ENCODE peak calls at places on chromosomes 7 and 10, in eight cellular contexts. One of them, this sample, is unnamed.

GRCh38 chr10:17586741-17587720 is 30.1 kb downstream of the HACD1 start:
- DNase-seq in thyroid gland: no peak
- DNase-seq in breast epithelium: no peak
- DNase-seq in cardiac muscle cell: peak; percentile 4
- DNase-seq in gastrocnemius medialis: no peak
- DNase-seq in H9: no peak
- DNase-seq in fibroblast of pulmonary artery: peak; percentile 39
- DNase-seq in transverse colon: no peak
- DNase-seq in this sample: no peak

GRCh38 chr10:71974489-71975011 is 10.4 kb downstream of the CHST3 start:
- DNase-seq in H9: no peak
- DNase-seq in cardiac muscle cell: no peak
- DNase-seq in thyroid gland: no peak
- DNase-seq in transverse colon: no peak
- DNase-seq in fibroblast of pulmonary artery: no peak
- DNase-seq in gastrocnemius medialis: peak; percentile 86
- DNase-seq in breast epithelium: no peak
- DNase-seq in this sample: no peak

GRCh38 chr7:69683002-69683401 is 84.7 kb downstream of the AUTS2 start:
- DNase-seq in thyroid gland: no peak
- DNase-seq in fibroblast of pulmonary artery: no peak
- DNase-seq in transverse colon: no peak
- DNase-seq in breast epithelium: no peak
- DNase-seq in H9: peak; percentile 46
- DNase-seq in cardiac muscle cell: no peak
- DNase-seq in gastrocnemius medialis: no peak
- DNase-seq in this sample: no peak

GRCh38 chr10:91545817-91546216 is 87.1 kb downstream of the PPP1R3C start:
- DNase-seq in transverse colon: no peak
- DNase-seq in H9: no peak
- DNase-seq in fibroblast of pulmonary artery: no peak
- DNase-seq in cardiac muscle cell: no peak
- DNase-seq in breast epithelium: no peak
- DNase-seq in thyroid gland: no peak
- DNase-seq in gastrocnemius medialis: no peak
- DNase-seq in this sample: no peak

GRCh38 chr10:77223532-77224460 is 413.8 kb downstream of the KCNMA1 start:
- DNase-seq in H9: no peak
- DNase-seq in breast epithelium: no peak
- DNase-seq in cardiac muscle cell: no peak
- DNase-seq in thyroid gland: peak; percentile 80
- DNase-seq in transverse colon: no peak
- DNase-seq in fibroblast of pulmonary artery: no peak
- DNase-seq in gastrocnemius medialis: peak; percentile 84
- DNase-seq in this sample: no peak

GRCh38 chr7:43195256-43195655 is 82.8 kb downstream of the HECW1 start:
- DNase-seq in gastrocnemius medialis: no peak
- DNase-seq in fibroblast of pulmonary artery: no peak
- DNase-seq in thyroid gland: no peak
- DNase-seq in cardiac muscle cell: no peak
- DNase-seq in breast epithelium: no peak
- DNase-seq in transverse colon: no peak
- DNase-seq in H9: no peak
- DNase-seq in this sample: no peak

GRCh38 chr10:123535386-123535785 is 130.8 kb upstream of the GPR26 start:
- DNase-seq in thyroid gland: no peak
- DNase-seq in cardiac muscle cell: no peak
- DNase-seq in transverse colon: no peak
- DNase-seq in H9: no peak
- DNase-seq in breast epithelium: no peak
- DNase-seq in gastrocnemius medialis: no peak
- DNase-seq in fibroblast of pulmonary artery: no peak
- DNase-seq in this sample: no peak

GRCh38 chr10:101889256-101890210 is 45.9 kb upstream of the KCNIP2 start:
- DNase-seq in cardiac muscle cell: peak; percentile 88
- DNase-seq in fibroblast of pulmonary artery: peak; percentile 87
- DNase-seq in breast epithelium: peak; percentile 57
- DNase-seq in gastrocnemius medialis: peak; percentile 68
- DNase-seq in H9: peak; percentile 80
- DNase-seq in thyroid gland: peak; percentile 68
- DNase-seq in transverse colon: peak; percentile 73
- DNase-seq in this sample: peak; percentile 82

GRCh38 chr7:99102809-99103690 is 40.9 kb downstream of the SMURF1 start:
- DNase-seq in fibroblast of pulmonary artery: peak; percentile 54
- DNase-seq in transverse colon: no peak
- DNase-seq in gastrocnemius medialis: no peak
- DNase-seq in cardiac muscle cell: no peak
- DNase-seq in H9: no peak
- DNase-seq in breast epithelium: no peak
- DNase-seq in thyroid gland: no peak
- DNase-seq in this sample: no peak

GRCh38 chr7:116173051-116174028 is 37.0 kb upstream of the TES start:
- DNase-seq in H9: no peak
- DNase-seq in fibroblast of pulmonary artery: peak; percentile 83
- DNase-seq in thyroid gland: no peak
- DNase-seq in cardiac muscle cell: peak; percentile 44
- DNase-seq in gastrocnemius medialis: no peak
- DNase-seq in breast epithelium: no peak
- DNase-seq in transverse colon: no peak
- DNase-seq in this sample: no peak

GRCh38 chr7:85714182-85714581 is 527.3 kb upstream of the SEMA3D start:
- DNase-seq in transverse colon: no peak
- DNase-seq in gastrocnemius medialis: no peak
- DNase-seq in thyroid gland: no peak
- DNase-seq in breast epithelium: no peak
- DNase-seq in cardiac muscle cell: no peak
- DNase-seq in fibroblast of pulmonary artery: no peak
- DNase-seq in H9: no peak
- DNase-seq in this sample: no peak

GRCh38 chr7:106895246-106895864 is 30.3 kb downstream of the PIK3CG start:
- DNase-seq in H9: no peak
- DNase-seq in cardiac muscle cell: no peak
- DNase-seq in breast epithelium: no peak
- DNase-seq in transverse colon: peak; percentile 35
- DNase-seq in fibroblast of pulmonary artery: no peak
- DNase-seq in gastrocnemius medialis: no peak
- DNase-seq in thyroid gland: no peak
- DNase-seq in this sample: peak; percentile 47

GRCh38 chr7:212754-213153 is 20.4 kb downstream of the FAM20C start:
- DNase-seq in thyroid gland: no peak
- DNase-seq in H9: no peak
- DNase-seq in fibroblast of pulmonary artery: no peak
- DNase-seq in gastrocnemius medialis: no peak
- DNase-seq in cardiac muscle cell: no peak
- DNase-seq in transverse colon: no peak
- DNase-seq in breast epithelium: no peak
- DNase-seq in this sample: no peak

GRCh38 chr7:139731802-139732470 is 45.9 kb downstream of the HIPK2 start:
- DNase-seq in fibroblast of pulmonary artery: peak; percentile 98
- DNase-seq in transverse colon: peak; percentile 89
- DNase-seq in gastrocnemius medialis: peak; percentile 96
- DNase-seq in cardiac muscle cell: no peak
- DNase-seq in breast epithelium: peak; percentile 91
- DNase-seq in H9: no peak
- DNase-seq in thyroid gland: peak; percentile 95
- DNase-seq in this sample: peak; percentile 31

GRCh38 chr7:42082144-42082543 is 154.9 kb downstream of the GLI3 start:
- DNase-seq in transverse colon: no peak
- DNase-seq in gastrocnemius medialis: no peak
- DNase-seq in thyroid gland: no peak
- DNase-seq in cardiac muscle cell: no peak
- DNase-seq in H9: no peak
- DNase-seq in breast epithelium: no peak
- DNase-seq in fibroblast of pulmonary artery: peak; percentile 51
- DNase-seq in this sample: no peak

GRCh38 chr10:106741131-106741530 is 423.4 kb downstream of the SORCS1 start:
- DNase-seq in breast epithelium: no peak
- DNase-seq in gastrocnemius medialis: no peak
- DNase-seq in H9: no peak
- DNase-seq in thyroid gland: no peak
- DNase-seq in transverse colon: no peak
- DNase-seq in fibroblast of pulmonary artery: no peak
- DNase-seq in cardiac muscle cell: no peak
- DNase-seq in this sample: no peak

GRCh38 chr7:78071821-78072590 is 273.4 kb downstream of the PHTF2 start:
- DNase-seq in thyroid gland: no peak
- DNase-seq in cardiac muscle cell: no peak
- DNase-seq in breast epithelium: no peak
- DNase-seq in gastrocnemius medialis: no peak
- DNase-seq in transverse colon: no peak
- DNase-seq in H9: no peak
- DNase-seq in fibroblast of pulmonary artery: no peak
- DNase-seq in this sample: no peak

GRCh38 chr7:371779-372545 is 82.0 kb downstream of the FOXL3 start:
- DNase-seq in fibroblast of pulmonary artery: no peak
- DNase-seq in H9: peak; percentile 22
- DNase-seq in gastrocnemius medialis: no peak
- DNase-seq in cardiac muscle cell: no peak
- DNase-seq in breast epithelium: peak; percentile 41
- DNase-seq in thyroid gland: peak; percentile 0
- DNase-seq in transverse colon: peak; percentile 7
- DNase-seq in this sample: peak; percentile 48

GRCh38 chr7:79282051-79282694 is 171.3 kb downstream of the MAGI2 start:
- DNase-seq in gastrocnemius medialis: no peak
- DNase-seq in fibroblast of pulmonary artery: peak; percentile 81
- DNase-seq in H9: no peak
- DNase-seq in transverse colon: no peak
- DNase-seq in breast epithelium: no peak
- DNase-seq in cardiac muscle cell: peak; percentile 49
- DNase-seq in thyroid gland: peak; percentile 17
- DNase-seq in this sample: no peak

GRCh38 chr7:3200504-3200903 is 100.5 kb upstream of the SDK1 start:
- DNase-seq in thyroid gland: no peak
- DNase-seq in cardiac muscle cell: peak; percentile 39
- DNase-seq in transverse colon: peak; percentile 21
- DNase-seq in fibroblast of pulmonary artery: peak; percentile 82
- DNase-seq in gastrocnemius medialis: no peak
- DNase-seq in breast epithelium: no peak
- DNase-seq in H9: peak; percentile 83
- DNase-seq in this sample: peak; percentile 15
- TF ChIP-seq CTCF in thyroid gland: no peak
- TF ChIP-seq CTCF in cardiac muscle cell: peak; percentile 85
- TF ChIP-seq CTCF in transverse colon: no peak
- TF ChIP-seq CTCF in fibroblast of pulmonary artery: peak; percentile 96
- TF ChIP-seq CTCF in gastrocnemius medialis: no peak
- TF ChIP-seq CTCF in breast epithelium: no peak
- TF ChIP-seq CTCF in H9: peak; percentile 90
- TF ChIP-seq CTCF in this sample: no peak

GRCh38 chr7:26329520-26330269 is 38.0 kb downstream of the SNX10 start:
- DNase-seq in thyroid gland: no peak
- DNase-seq in transverse colon: peak; percentile 33
- DNase-seq in gastrocnemius medialis: peak; percentile 23
- DNase-seq in breast epithelium: no peak
- DNase-seq in H9: no peak
- DNase-seq in cardiac muscle cell: no peak
- DNase-seq in fibroblast of pulmonary artery: no peak
- DNase-seq in this sample: peak; percentile 21
- TF ChIP-seq CTCF in thyroid gland: no peak
- TF ChIP-seq CTCF in transverse colon: no peak
- TF ChIP-seq CTCF in gastrocnemius medialis: no peak
- TF ChIP-seq CTCF in breast epithelium: no peak
- TF ChIP-seq CTCF in H9: no peak
- TF ChIP-seq CTCF in cardiac muscle cell: no peak
- TF ChIP-seq CTCF in fibroblast of pulmonary artery: no peak
- TF ChIP-seq CTCF in this sample: no peak

DNA sequence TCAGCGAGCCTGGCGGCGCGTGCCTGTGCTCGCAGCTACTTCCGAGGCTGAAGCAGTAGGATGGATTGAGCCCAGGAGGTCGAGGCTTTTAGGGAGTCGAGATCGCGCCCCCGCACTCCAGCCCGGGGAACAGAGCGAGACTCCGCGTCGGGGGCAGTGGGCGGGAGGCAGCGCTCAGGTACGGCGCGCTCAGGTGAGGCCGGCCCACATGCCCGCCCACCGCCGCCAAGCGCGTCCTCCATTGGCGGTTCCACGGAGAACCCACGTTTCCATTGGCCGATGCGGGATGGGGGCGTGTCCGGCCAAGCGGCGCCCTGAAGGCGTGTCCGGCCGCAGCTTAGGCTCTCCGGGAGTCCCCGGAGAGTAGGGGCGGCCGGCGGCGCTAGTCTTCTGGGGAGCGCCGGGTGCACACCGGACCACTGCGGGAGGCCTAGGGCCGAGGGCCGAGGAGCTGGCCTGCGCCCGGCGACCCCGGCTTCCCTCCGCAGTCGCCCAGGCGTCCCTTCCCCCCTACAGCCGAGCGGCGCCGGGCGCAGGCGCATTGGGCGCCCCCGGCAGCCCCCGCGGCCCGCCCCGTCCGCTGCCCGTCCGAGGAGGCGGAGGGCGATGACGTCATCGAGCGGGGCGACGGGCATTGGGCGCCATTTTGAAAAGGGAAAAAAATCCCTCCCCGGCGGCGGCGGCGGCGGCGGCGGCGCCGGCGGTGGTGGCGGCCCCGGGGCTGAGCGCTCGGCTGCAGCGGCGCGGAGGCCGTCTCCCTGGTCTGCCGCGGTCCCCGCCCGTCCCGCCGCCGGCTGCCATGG is at the start of gene PPP2R2D:
- DNase-seq in cardiac muscle cell: peak; percentile 97
- DNase-seq in H9: peak; percentile 96
- DNase-seq in fibroblast of pulmonary artery: peak; percentile 89
- DNase-seq in gastrocnemius medialis: peak; percentile 92
- DNase-seq in thyroid gland: peak; percentile 96
- DNase-seq in breast epithelium: peak; percentile 95
- DNase-seq in transverse colon: peak; percentile 96
- DNase-seq in this sample: peak; percentile 95
- TF ChIP-seq CTCF in cardiac muscle cell: no peak
- TF ChIP-seq CTCF in H9: no peak
- TF ChIP-seq CTCF in fibroblast of pulmonary artery: no peak
- TF ChIP-seq CTCF in gastrocnemius medialis: no peak
- TF ChIP-seq CTCF in thyroid gland: no peak
- TF ChIP-seq CTCF in breast epithelium: no peak
- TF ChIP-seq CTCF in transverse colon: no peak
- TF ChIP-seq CTCF in this sample: no peak

DNA sequence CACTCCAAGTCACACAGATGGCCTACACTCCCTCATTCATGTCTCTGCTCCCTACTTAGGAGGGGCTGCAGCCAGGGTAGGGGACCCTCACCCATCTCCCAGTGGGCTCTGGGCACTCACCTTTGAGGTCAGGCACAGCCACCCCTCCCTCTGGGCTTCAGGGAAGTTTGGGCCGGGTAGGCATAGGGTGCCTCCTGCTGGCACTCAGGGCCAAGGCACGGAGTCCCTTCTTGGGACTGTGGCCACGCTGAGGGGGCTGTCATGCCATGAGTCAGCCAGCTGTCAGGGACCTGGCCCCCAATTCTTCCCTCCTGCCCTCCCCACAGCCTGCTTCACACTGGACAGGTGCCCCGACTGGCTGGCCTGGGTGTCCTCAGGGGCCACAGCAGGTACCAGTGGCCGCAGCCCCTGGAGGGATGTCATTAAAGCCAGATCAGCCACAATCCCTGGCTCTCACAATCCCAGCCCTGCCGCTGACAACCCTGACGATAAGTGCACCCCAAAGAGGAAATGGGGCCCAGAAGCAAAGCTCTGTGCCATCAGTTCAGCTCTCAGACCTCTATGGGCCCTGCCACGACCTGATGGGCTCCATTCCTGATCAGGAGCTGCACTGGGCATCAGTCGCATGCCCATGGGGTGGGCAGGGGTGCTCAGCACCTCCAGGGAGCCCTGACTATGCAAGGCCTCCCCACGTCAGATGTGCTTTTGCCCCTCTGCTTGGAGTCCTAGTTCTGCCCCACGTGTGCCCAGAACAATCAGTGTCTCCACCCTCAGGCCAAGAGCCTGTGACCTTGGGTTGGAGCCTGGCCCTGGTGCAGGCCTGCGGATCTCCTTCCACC is 34.1 kb upstream of the RET start:
- DNase-seq in breast epithelium: no peak
- DNase-seq in gastrocnemius medialis: no peak
- DNase-seq in H9: peak; percentile 44
- DNase-seq in transverse colon: no peak
- DNase-seq in cardiac muscle cell: no peak
- DNase-seq in thyroid gland: no peak
- DNase-seq in fibroblast of pulmonary artery: no peak
- DNase-seq in this sample: no peak
- TF ChIP-seq CTCF in breast epithelium: no peak
- TF ChIP-seq CTCF in gastrocnemius medialis: no peak
- TF ChIP-seq CTCF in H9: peak; percentile 63
- TF ChIP-seq CTCF in transverse colon: no peak
- TF ChIP-seq CTCF in cardiac muscle cell: no peak
- TF ChIP-seq CTCF in thyroid gland: no peak
- TF ChIP-seq CTCF in fibroblast of pulmonary artery: no peak
- TF ChIP-seq CTCF in this sample: no peak

This sample was measured in B cell.